ENCODE peak calls at places on chromosomes 11 and 22, in six cellular contexts. One of them, this sample, is unnamed.
A peak's percentile ranks its signal among the peaks of the same experiment; 100 is the strongest.

GRCh38 chr11:134207538-134208239 is 16.1 kb downstream of the NCAPD3 start:
- DNase-seq in right lobe of liver: no peak
- DNase-seq in GM10248: no peak
- DNase-seq in coronary artery: no peak
- DNase-seq in pancreas: no peak
- DNase-seq in psoas muscle: peak; percentile 58
- DNase-seq in this sample: no peak

GRCh38 chr11:69480547-69481392 is 693 bp upstream of the LINC01488 start:
- DNase-seq in right lobe of liver: peak; percentile 66
- DNase-seq in GM10248: no peak
- DNase-seq in coronary artery: no peak
- DNase-seq in pancreas: no peak
- DNase-seq in psoas muscle: peak; percentile 63
- DNase-seq in this sample: no peak

GRCh38 chr11:94504689-94505293 is 7.5 kb upstream of the C11orf97 start:
- DNase-seq in right lobe of liver: no peak
- DNase-seq in GM10248: peak; percentile 52
- DNase-seq in coronary artery: no peak
- DNase-seq in pancreas: no peak
- DNase-seq in psoas muscle: no peak
- DNase-seq in this sample: peak; percentile 51

GRCh38 chr22:45923812-45924211 is 53.1 kb downstream of the WNT7B start:
- DNase-seq in right lobe of liver: no peak
- DNase-seq in GM10248: no peak
- DNase-seq in coronary artery: no peak
- DNase-seq in pancreas: peak; percentile 44
- DNase-seq in psoas muscle: no peak
- DNase-seq in this sample: no peak

GRCh38 chr11:132632641-132633124 is 899.6 kb downstream of the OPCML start:
- DNase-seq in right lobe of liver: no peak
- DNase-seq in GM10248: no peak
- DNase-seq in coronary artery: no peak
- DNase-seq in pancreas: no peak
- DNase-seq in psoas muscle: no peak
- DNase-seq in this sample: no peak

GRCh38 chr11:119716475-119717057 is 12.4 kb downstream of the NECTIN1 start:
- DNase-seq in right lobe of liver: peak; percentile 11
- DNase-seq in GM10248: no peak
- DNase-seq in coronary artery: no peak
- DNase-seq in pancreas: no peak
- DNase-seq in psoas muscle: no peak
- DNase-seq in this sample: no peak

GRCh38 chr11:36177837-36178236 is 111.4 kb downstream of the COMMD9 start:
- DNase-seq in right lobe of liver: no peak
- DNase-seq in GM10248: no peak
- DNase-seq in coronary artery: no peak
- DNase-seq in pancreas: no peak
- DNase-seq in psoas muscle: no peak
- DNase-seq in this sample: no peak

GRCh38 chr22:19275919-19276600 is 15.5 kb downstream of the CLTCL1 start:
- DNase-seq in right lobe of liver: no peak
- DNase-seq in GM10248: no peak
- DNase-seq in coronary artery: no peak
- DNase-seq in pancreas: no peak
- DNase-seq in psoas muscle: no peak
- DNase-seq in this sample: no peak

GRCh38 chr11:61513143-61513740 is 4.7 kb downstream of the LRRC10B start:
- DNase-seq in right lobe of liver: no peak
- DNase-seq in GM10248: no peak
- DNase-seq in coronary artery: no peak
- DNase-seq in pancreas: no peak
- DNase-seq in psoas muscle: no peak
- DNase-seq in this sample: no peak

GRCh38 chr11:32448232-32448631 is 12.9 kb upstream of the WT1 start:
- DNase-seq in right lobe of liver: no peak
- DNase-seq in GM10248: no peak
- DNase-seq in coronary artery: no peak
- DNase-seq in pancreas: no peak
- DNase-seq in psoas muscle: no peak
- DNase-seq in this sample: peak; percentile 43

GRCh38 chr11:124867700-124868099 is 2.5 kb downstream of the ROBO3 start:
- DNase-seq in right lobe of liver: peak; percentile 55
- DNase-seq in GM10248: peak; percentile 59
- DNase-seq in coronary artery: peak; percentile 55
- DNase-seq in pancreas: no peak
- DNase-seq in psoas muscle: no peak
- DNase-seq in this sample: peak; percentile 13

GRCh38 chr22:28949788-28950187 is 66.4 kb downstream of the ZNRF3 start:
- DNase-seq in right lobe of liver: no peak
- DNase-seq in GM10248: no peak
- DNase-seq in coronary artery: no peak
- DNase-seq in pancreas: no peak
- DNase-seq in psoas muscle: no peak
- DNase-seq in this sample: no peak

GRCh38 chr22:18968011-18968749 is 32.1 kb upstream of the PRODH start:
- DNase-seq in right lobe of liver: peak; percentile 61
- DNase-seq in GM10248: no peak
- DNase-seq in coronary artery: no peak
- DNase-seq in pancreas: peak; percentile 39
- DNase-seq in psoas muscle: peak; percentile 61
- DNase-seq in this sample: no peak

GRCh38 chr11:86893235-86893634 is 62.0 kb downstream of the FZD4 start:
- DNase-seq in right lobe of liver: no peak
- DNase-seq in GM10248: no peak
- DNase-seq in coronary artery: no peak
- DNase-seq in pancreas: no peak
- DNase-seq in psoas muscle: no peak
- DNase-seq in this sample: no peak

GRCh38 chr11:75778962-75779361 is 10.4 kb downstream of the DGAT2 start:
- DNase-seq in right lobe of liver: peak; percentile 19
- DNase-seq in GM10248: no peak
- DNase-seq in coronary artery: no peak
- DNase-seq in pancreas: no peak
- DNase-seq in psoas muscle: no peak
- DNase-seq in this sample: no peak

GRCh38 chr11:11984563-11984962 is 23.9 kb downstream of the DKK3 start:
- DNase-seq in right lobe of liver: no peak
- DNase-seq in GM10248: no peak
- DNase-seq in coronary artery: no peak
- DNase-seq in pancreas: no peak
- DNase-seq in psoas muscle: no peak
- DNase-seq in this sample: no peak

GRCh38 chr11:61704838-61705237 is 24.6 kb downstream of the DAGLA start:
- DNase-seq in right lobe of liver: no peak
- DNase-seq in GM10248: no peak
- DNase-seq in coronary artery: no peak
- DNase-seq in pancreas: no peak
- DNase-seq in psoas muscle: no peak
- DNase-seq in this sample: no peak

GRCh38 chr11:2709429-2709828 is 9.6 kb upstream of the KCNQ1OT1 start:
- DNase-seq in right lobe of liver: no peak
- DNase-seq in GM10248: no peak
- DNase-seq in coronary artery: no peak
- DNase-seq in pancreas: no peak
- DNase-seq in psoas muscle: no peak
- DNase-seq in this sample: no peak

GRCh38 chr11:128680906-128681305 is 13.0 kb upstream of the FLI1 start:
- DNase-seq in right lobe of liver: no peak
- DNase-seq in GM10248: no peak
- DNase-seq in coronary artery: no peak
- DNase-seq in pancreas: no peak
- DNase-seq in psoas muscle: no peak
- DNase-seq in this sample: no peak

GRCh38 chr11:22634897-22635629 is 9.4 kb upstream of the FANCF start:
- DNase-seq in right lobe of liver: peak; percentile 58
- DNase-seq in GM10248: no peak
- DNase-seq in coronary artery: no peak
- DNase-seq in pancreas: no peak
- DNase-seq in psoas muscle: no peak
- DNase-seq in this sample: no peak

GRCh38 chr11:64358907-64359711 is at the start of gene RPS6KA4:
- DNase-seq in right lobe of liver: peak; percentile 74
- DNase-seq in GM10248: peak; percentile 93
- DNase-seq in coronary artery: peak; percentile 83
- DNase-seq in pancreas: peak; percentile 56
- DNase-seq in psoas muscle: peak; percentile 83
- DNase-seq in this sample: no peak

GRCh38 chr11:69909561-69910518 is 90.6 kb upstream of the FGF3 start:
- DNase-seq in right lobe of liver: peak; percentile 54
- DNase-seq in GM10248: peak; percentile 51
- DNase-seq in coronary artery: no peak
- DNase-seq in pancreas: no peak
- DNase-seq in psoas muscle: peak; percentile 49
- DNase-seq in this sample: no peak

GRCh38 chr11:13118194-13118593 is 109.1 kb downstream of the RASSF10 start:
- DNase-seq in right lobe of liver: no peak
- DNase-seq in GM10248: no peak
- DNase-seq in coronary artery: no peak
- DNase-seq in pancreas: no peak
- DNase-seq in psoas muscle: no peak
- DNase-seq in this sample: peak; percentile 78

GRCh38 chr11:126647735-126648134 is 292.2 kb downstream of the ST3GAL4 start:
- DNase-seq in right lobe of liver: no peak
- DNase-seq in GM10248: no peak
- DNase-seq in coronary artery: no peak
- DNase-seq in pancreas: no peak
- DNase-seq in psoas muscle: no peak
- DNase-seq in this sample: peak; percentile 2

GRCh38 chr11:128324531-128325141 is 262.7 kb downstream of the ETS1 start:
- DNase-seq in right lobe of liver: no peak
- DNase-seq in GM10248: no peak
- DNase-seq in coronary artery: no peak
- DNase-seq in pancreas: no peak
- DNase-seq in psoas muscle: no peak
- DNase-seq in this sample: no peak

GRCh38 chr11:26766996-26767395 is 45.1 kb upstream of the SLC5A12 start:
- DNase-seq in right lobe of liver: no peak
- DNase-seq in GM10248: no peak
- DNase-seq in coronary artery: no peak
- DNase-seq in pancreas: no peak
- DNase-seq in psoas muscle: no peak
- DNase-seq in this sample: no peak

DNA sequence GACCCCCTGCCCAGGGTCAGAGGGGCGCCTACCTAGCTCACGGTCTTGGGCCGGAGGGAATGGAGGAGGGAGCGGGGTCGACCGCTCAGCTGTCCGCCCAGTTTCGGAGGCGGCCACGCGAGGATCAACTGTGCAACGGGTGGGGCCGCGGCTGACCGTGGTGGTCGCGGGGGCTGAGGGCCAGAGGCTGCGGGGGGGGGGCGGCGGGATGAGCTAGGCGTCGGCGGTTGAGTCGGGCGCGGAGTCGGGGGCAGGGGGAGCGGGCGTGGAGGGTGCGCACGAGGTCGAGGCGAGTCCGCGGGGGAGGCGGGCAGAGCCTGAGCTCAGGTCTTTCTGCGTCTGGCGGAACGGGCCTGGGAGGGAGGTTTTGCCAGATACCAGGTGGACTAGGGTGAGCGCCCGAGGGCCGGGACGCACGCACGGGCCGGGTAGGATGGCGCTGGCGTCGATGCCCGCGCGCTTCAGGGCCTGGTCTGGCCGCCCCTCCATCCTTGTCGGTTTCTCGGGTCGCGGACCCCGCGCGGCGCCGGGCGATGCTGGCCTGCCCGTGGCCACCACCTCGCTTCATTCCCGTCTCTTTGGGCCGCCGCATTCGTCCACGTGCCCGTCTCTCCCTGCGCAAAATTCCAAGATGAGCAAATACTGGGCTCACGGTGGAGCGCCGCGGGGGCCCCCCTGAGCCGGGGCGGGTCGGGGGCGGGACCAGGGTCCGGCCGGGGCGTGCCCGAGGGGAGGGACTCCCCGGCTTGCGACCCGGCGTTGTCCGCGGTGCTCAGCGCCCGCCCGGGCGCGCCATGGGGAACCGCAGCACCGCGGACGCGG is at the start of gene DRD4:
- DNase-seq in right lobe of liver: no peak
- DNase-seq in GM10248: no peak
- DNase-seq in coronary artery: no peak
- DNase-seq in pancreas: peak; percentile 13
- DNase-seq in psoas muscle: peak; percentile 49
- DNase-seq in this sample: no peak
- TF ChIP-seq CTCF in right lobe of liver: no peak
- TF ChIP-seq CTCF in GM10248: no peak
- TF ChIP-seq CTCF in coronary artery: no peak
- TF ChIP-seq CTCF in pancreas: no peak
- TF ChIP-seq CTCF in psoas muscle: no peak
- TF ChIP-seq CTCF in this sample: no peak

DNA sequence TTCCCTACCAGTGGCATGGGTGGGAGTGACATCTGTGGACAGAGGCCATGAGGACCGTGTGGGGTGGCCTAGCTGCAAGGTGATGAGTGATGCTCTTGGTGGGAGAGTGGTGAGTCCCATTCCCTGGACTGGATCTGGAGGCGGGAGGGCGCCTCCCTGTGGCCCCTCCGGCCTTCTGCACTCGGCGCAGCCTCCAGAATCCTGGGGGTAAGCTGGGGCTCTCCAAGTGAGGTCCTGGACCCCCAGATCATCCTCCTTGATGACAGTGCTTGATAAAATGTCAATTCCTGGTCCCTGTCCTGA is 32.3 kb upstream of the PRR5 start:
- DNase-seq in right lobe of liver: no peak
- DNase-seq in GM10248: no peak
- DNase-seq in coronary artery: no peak
- DNase-seq in pancreas: no peak
- DNase-seq in psoas muscle: peak; percentile 24
- DNase-seq in this sample: no peak
- TF ChIP-seq CTCF in right lobe of liver: peak; percentile 12
- TF ChIP-seq CTCF in GM10248: no peak
- TF ChIP-seq CTCF in coronary artery: no peak
- TF ChIP-seq CTCF in pancreas: no peak
- TF ChIP-seq CTCF in psoas muscle: no peak
- TF ChIP-seq CTCF in this sample: peak; percentile 58

GRCh38 chr11:8092587-8093424 is 11.8 kb downstream of the TUB start:
- DNase-seq in right lobe of liver: no peak
- DNase-seq in GM10248: peak; percentile 82
- DNase-seq in coronary artery: peak; percentile 72
- DNase-seq in pancreas: peak; percentile 59
- DNase-seq in psoas muscle: peak; percentile 69
- DNase-seq in this sample: peak; percentile 56
- TF ChIP-seq CTCF in right lobe of liver: peak; percentile 64
- TF ChIP-seq CTCF in GM10248: peak; percentile 54
- TF ChIP-seq CTCF in coronary artery: no peak
- TF ChIP-seq CTCF in pancreas: peak; percentile 38
- TF ChIP-seq CTCF in psoas muscle: peak; percentile 51
- TF ChIP-seq CTCF in this sample: peak; percentile 59

DNA sequence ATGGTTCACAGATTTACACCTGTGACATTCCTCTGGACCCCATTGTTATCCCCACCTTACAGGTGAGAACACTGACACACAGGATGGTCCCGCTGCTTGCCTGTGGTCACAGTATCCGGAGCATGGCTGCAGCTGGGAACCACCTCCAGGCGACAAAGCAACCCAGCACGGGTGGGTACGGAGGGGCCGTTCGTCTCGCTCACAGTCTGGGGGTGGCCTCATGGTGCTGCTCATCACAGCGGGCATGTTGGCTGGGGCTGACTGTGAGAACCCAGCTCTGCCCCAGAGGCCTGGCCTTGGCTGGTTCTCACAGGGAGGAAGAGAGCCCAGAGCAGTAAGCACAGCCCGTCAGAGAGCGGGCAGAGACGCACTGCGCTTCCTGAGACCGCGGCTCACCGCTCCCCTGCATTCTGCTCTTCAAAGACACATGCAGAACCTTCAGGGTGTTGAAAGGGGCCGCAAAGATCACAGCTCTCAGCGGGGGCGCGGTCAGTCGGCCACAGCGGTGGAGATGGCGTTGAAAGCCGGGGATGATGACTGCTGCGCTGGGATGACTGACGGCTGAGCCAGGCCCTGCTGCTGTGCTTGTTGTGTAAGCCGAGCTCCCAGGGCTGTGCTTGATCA is 423.0 kb downstream of the BRD1 start:
- DNase-seq in right lobe of liver: no peak
- DNase-seq in GM10248: no peak
- DNase-seq in coronary artery: peak; percentile 46
- DNase-seq in pancreas: no peak
- DNase-seq in psoas muscle: no peak
- DNase-seq in this sample: no peak
- TF ChIP-seq CTCF in right lobe of liver: no peak
- TF ChIP-seq CTCF in GM10248: no peak
- TF ChIP-seq CTCF in coronary artery: no peak
- TF ChIP-seq CTCF in pancreas: no peak
- TF ChIP-seq CTCF in psoas muscle: no peak
- TF ChIP-seq CTCF in this sample: no peak